ENCODE peak calls at places on chromosomes 4 and X, in five cellular contexts. F is right cardiac atrium, X is T-cell, P is T-helper 2 cell, M is dorsolateral prefrontal cortex. T is an unnamed sample.

GRCh38 chrX:39195156-39195555 is 393.9 kb downstream of the MID1IP1 start:
- DNase-seq in F (no peak), X (no peak), P (no peak), M (no peak), T (no peak)

GRCh38 chr4:64340243-64341110 is 68.8 kb downstream of the TECRL start:
- DNase-seq in F (peak; percentile 78), X (no peak), P (no peak), M (no peak), T (no peak)

GRCh38 chrX:150507251-150507856 is 61.1 kb upstream of the MTM1 start:
- DNase-seq in F (peak; percentile 79), X (no peak), P (no peak), M (no peak), T (no peak)

GRCh38 chr4:80876810-80877209 is 153.7 kb upstream of the BMP3 start:
- DNase-seq in F (no peak), X (no peak), P (peak; percentile 53), M (no peak), T (no peak)

GRCh38 chr4:184593461-184593860 is 55.8 kb downstream of the CASP3 start:
- DNase-seq in F (no peak), X (no peak), P (no peak), M (no peak), T (no peak)

GRCh38 chrX:110665636-110666035 is 130.0 kb downstream of the CHRDL1 start:
- DNase-seq in F (peak; percentile 66), X (no peak), P (peak; percentile 1), M (no peak), T (no peak)

GRCh38 chr4:8038702-8039251 is 99.1 kb upstream of the AFAP1 start:
- DNase-seq in F (peak; percentile 10), X (no peak), P (no peak), M (no peak), T (no peak)

GRCh38 chr4:173243917-173244658 is 75.5 kb downstream of the GALNT7 start:
- DNase-seq in F (no peak), X (no peak), P (no peak), M (no peak), T (no peak)

GRCh38 chrX:135974279-135974856 is 580 bp upstream of the MMGT1 start:
- DNase-seq in F (peak; percentile 88), X (peak; percentile 54), P (peak; percentile 76), M (peak; percentile 58), T (peak; percentile 21)

GRCh38 chr4:56871357-56871993 is 36.2 kb upstream of the REST start:
- DNase-seq in F (peak; percentile 56), X (no peak), P (no peak), M (no peak), T (no peak)

GRCh38 chr4:102759835-102760644 is 728 bp downstream of the MANBA start:
- DNase-seq in F (no peak), X (peak; percentile 22), P (peak; percentile 61), M (no peak), T (peak; percentile 42)

GRCh38 chr4:144646523-144647094 is 653 bp downstream of the HHIP start:
- DNase-seq in F (peak; percentile 43), X (no peak), P (peak; percentile 11), M (peak; percentile 60), T (no peak)

GRCh38 chrX:104166735-104167436 is 633 bp downstream of the FAM199X start:
- DNase-seq in F (no peak), X (no peak), P (no peak), M (no peak), T (no peak)

GRCh38 chr4:89640620-89641366 is 196.2 kb downstream of the SNCA start:
- DNase-seq in F (peak; percentile 43), X (no peak), P (peak; percentile 3), M (no peak), T (no peak)

GRCh38 chrX:97267916-97268680 is 384.4 kb downstream of the RPA4 start:
- DNase-seq in F (no peak), X (no peak), P (no peak), M (no peak), T (no peak)

GRCh38 chr4:185916683-185917082 is 104.7 kb upstream of the SORBS2 start:
- DNase-seq in F (no peak), X (no peak), P (no peak), M (no peak), T (no peak)

GRCh38 chr4:119615068-119615744 is 13.4 kb downstream of the PDE5A start:
- DNase-seq in F (no peak), X (no peak), P (no peak), M (no peak), T (no peak)

GRCh38 chr4:143362392-143363046 is 25.8 kb downstream of the GAB1 start:
- DNase-seq in F (no peak), X (no peak), P (no peak), M (no peak), T (no peak)

GRCh38 chr4:8119877-8120276 is 38.7 kb downstream of the ABLIM2 start:
- DNase-seq in F (no peak), X (no peak), P (no peak), M (no peak), T (no peak)

GRCh38 chr4:78749972-78750727 is 26.0 kb upstream of the BMP2K start:
- DNase-seq in F (no peak), X (no peak), P (peak; percentile 5), M (no peak), T (no peak)

GRCh38 chr4:134601706-134602105 is 400.1 kb upstream of the PABPC4L start:
- DNase-seq in F (no peak), X (no peak), P (no peak), M (no peak), T (no peak)

GRCh38 chr4:123661080-123661737 is 264.6 kb downstream of the SPRY1 start:
- DNase-seq in F (no peak), X (no peak), P (no peak), M (no peak), T (no peak)

GRCh38 chr4:140083320-140083719 is 70.7 kb downstream of the MAML3 start:
- DNase-seq in F (no peak), X (no peak), P (no peak), M (no peak), T (no peak)

GRCh38 chrX:38804481-38805293 is 3.4 kb downstream of the MID1IP1 start:
- DNase-seq in F (peak; percentile 81), X (no peak), P (peak; percentile 48), M (no peak), T (peak; percentile 9)

GRCh38 chr4:8355306-8355705 is 85.2 kb downstream of the ACOX3 start:
- DNase-seq in F (no peak), X (no peak), P (no peak), M (no peak), T (no peak)

GRCh38 chrX:133850414-133850813 is 135.0 kb downstream of the GPC3 start:
- DNase-seq in F (no peak), X (no peak), P (no peak), M (no peak), T (no peak)

GRCh38 chr4:113141901-113142346 is 92.5 kb downstream of the ANK2 start:
- DNase-seq in F (no peak), X (no peak), P (no peak), M (no peak), T (no peak)

GRCh38 chrX:153526040-153526439 is 8.6 kb downstream of the ATP2B3 start:
- DNase-seq in F (no peak), X (no peak), P (no peak), M (no peak), T (no peak)

GRCh38 chr4:40055873-40056721 is 553 bp upstream of the N4BP2 start:
- DNase-seq in F (peak; percentile 90), X (peak; percentile 11), P (peak; percentile 80), M (no peak), T (peak; percentile 44)

GRCh38 chrX:63746278-63746677 is 38.7 kb downstream of the ARHGEF9 start:
- DNase-seq in F (no peak), X (no peak), P (peak; percentile 91), M (no peak), T (peak; percentile 18)

GRCh38 chr4:531721-532565 is 32.9 kb downstream of the PIGG start:
- DNase-seq in F (no peak), X (no peak), P (no peak), M (no peak), T (no peak)

GRCh38 chrX:20032201-20032600 is 41.3 kb upstream of the BCLAF3 start:
- DNase-seq in F (no peak), X (no peak), P (no peak), M (no peak), T (no peak)

GRCh38 chrX:109928596-109929335 is 74.1 kb upstream of the TMEM164 start:
- DNase-seq in F (no peak), X (no peak), P (no peak), M (no peak), T (no peak)

GRCh38 chrX:39779952-39780783 is 317.6 kb downstream of the BCOR start:
- DNase-seq in F (no peak), X (no peak), P (no peak), M (no peak), T (no peak)

T was measured in effector memory CD8-positive, alpha-beta T cell.